ENCODE peak calls at places on chromosomes 3 and 15, in six cellular contexts. M, W, J, P, E and K are unnamed samples.

GRCh38 chr3:30308131-30308530 is 298.3 kb upstream of the TGFBR2 start:
- DNase-seq in M (no peak), J (no peak), W (no peak), P (no peak), E (no peak), K (no peak)

GRCh38 chr3:173552526-173552925 is 155.0 kb downstream of the NLGN1 start:
- DNase-seq in E (no peak), P (no peak), M (no peak), J (no peak), W (no peak), K (no peak)

GRCh38 chr3:155022896-155023295 is 57.2 kb upstream of the MME start:
- DNase-seq in M (no peak), J (no peak), W (no peak), P (no peak), E (no peak), K (no peak)

GRCh38 chr3:88230638-88231037 is 80.9 kb downstream of the C3orf38 start:
- DNase-seq in P (no peak), M (no peak), J (no peak), W (no peak), E (no peak), K (no peak)

GRCh38 chr3:182920515-182921084 is 59.7 kb downstream of the DCUN1D1 start:
- DNase-seq in M (peak), J (no peak), P (peak), W (no peak), E (no peak), K (no peak)

GRCh38 chr3:127224118-127224517 is 31.2 kb downstream of the PRR23E start:
- DNase-seq in J (no peak), W (no peak), P (no peak), M (no peak), E (no peak), K (no peak)

GRCh38 chr3:114213669-114214541 is 23.5 kb downstream of the ZNF80 start:
- DNase-seq in M (no peak), E (peak), J (no peak), P (no peak), W (no peak), K (no peak)

GRCh38 chr15:59190291-59190690 is 16.4 kb upstream of the LDHAL6B start:
- DNase-seq in W (no peak), E (no peak), M (no peak), J (no peak), P (no peak), K (no peak)

GRCh38 chr3:122560680-122561079 is 3.4 kb downstream of the PARP9 start:
- DNase-seq in M (peak), P (no peak), E (peak), W (peak), J (no peak), K (peak)

GRCh38 chr3:9897408-9898372 is 5.0 kb upstream of the IL17RE start:
- DNase-seq in P (no peak), M (peak), E (peak), W (peak), J (no peak), K (no peak)

DNA sequence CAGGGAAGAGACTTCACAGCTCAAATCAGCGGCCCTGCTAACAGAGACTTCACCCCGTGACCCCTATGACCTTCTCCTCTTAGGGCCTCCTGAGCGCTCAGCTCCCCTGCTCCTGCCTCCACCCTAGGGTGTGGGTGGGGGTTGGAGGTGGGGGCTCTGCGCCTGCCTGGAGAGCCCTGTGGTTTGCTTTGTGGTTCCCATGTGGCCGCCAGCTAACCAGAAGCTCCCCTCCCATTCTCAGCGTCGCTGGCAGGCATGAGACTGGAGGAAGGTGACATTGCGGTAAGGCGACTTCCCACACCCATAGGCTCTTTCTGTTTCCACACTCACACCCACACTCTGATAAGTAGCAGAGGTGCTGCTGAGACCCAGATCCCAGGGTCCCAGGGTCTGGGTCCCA is 27.6 kb downstream of the XYLB start:
- DNase-seq in W (no peak), M (peak), E (no peak), P (no peak), J (no peak), K (no peak)
- TF ChIP-seq TAF1 in W (no peak), M (no peak), E (no peak), P (no peak), J (no peak), K (no peak)

DNA sequence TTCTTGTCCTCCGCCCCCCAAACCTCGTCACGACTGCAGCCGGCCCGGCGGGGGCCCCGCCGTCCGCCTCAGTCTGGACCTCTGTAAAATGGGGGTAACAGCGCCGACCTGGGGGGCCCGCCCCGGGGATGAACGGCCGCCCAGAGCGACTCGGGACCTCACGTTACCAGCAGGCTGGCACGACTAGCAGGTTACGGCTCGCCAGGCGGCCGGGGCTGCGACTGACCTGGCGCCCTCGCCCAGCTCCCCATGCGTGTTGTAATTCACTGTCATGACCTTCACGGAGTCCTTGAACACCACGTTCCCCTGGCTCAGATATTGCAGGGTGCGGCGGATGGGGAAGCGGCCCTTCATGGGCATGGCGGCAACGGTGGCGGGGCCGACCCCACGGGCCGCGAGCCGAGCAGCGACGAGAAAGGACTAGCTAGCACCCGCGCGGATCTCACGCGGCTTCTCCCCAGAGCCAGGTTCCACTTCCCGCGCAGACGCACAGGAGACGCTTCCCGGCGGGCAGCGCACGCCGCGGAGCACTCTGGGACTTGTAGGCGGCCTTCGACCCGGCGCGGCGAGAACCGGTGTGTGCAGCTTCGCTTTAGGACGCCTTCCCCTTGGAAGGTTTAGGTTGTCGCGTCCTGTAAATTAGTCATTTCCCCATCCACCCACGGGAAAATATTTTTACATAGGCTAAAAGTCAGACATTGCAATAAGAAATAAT is at the start of gene MRPS25:
- DNase-seq in P (peak), M (peak), E (peak), W (peak), J (peak), K (peak)
- TF ChIP-seq POLR2A in P (peak), M (peak), E (peak), W (peak), J (peak), K (peak)

GRCh38 chr3:100877286-100877685 is 115.9 kb downstream of the ABI3BP start:
- DNase-seq in W (no peak), J (no peak), E (no peak), M (no peak), P (no peak), K (no peak)

GRCh38 chr3:100879445-100879844 is 113.8 kb downstream of the ABI3BP start:
- DNase-seq in M (no peak), E (no peak), J (no peak), P (no peak), W (no peak), K (no peak)

GRCh38 chr3:100880072-100880471 is 113.1 kb downstream of the ABI3BP start:
- DNase-seq in M (no peak), J (no peak), W (no peak), E (no peak), P (no peak), K (no peak)

GRCh38 chr3:100880845-100881244 is 112.4 kb downstream of the ABI3BP start:
- DNase-seq in W (no peak), E (no peak), P (no peak), M (no peak), J (no peak), K (no peak)

GRCh38 chr3:100882571-100882981 is 110.6 kb downstream of the ABI3BP start:
- DNase-seq in P (no peak), E (no peak), J (no peak), M (no peak), W (no peak), K (no peak)
- TF ChIP-seq POLR2AphosphoS5 in P (no peak), E (no peak), J (no peak), M (no peak), W (no peak), K (no peak)

DNA sequence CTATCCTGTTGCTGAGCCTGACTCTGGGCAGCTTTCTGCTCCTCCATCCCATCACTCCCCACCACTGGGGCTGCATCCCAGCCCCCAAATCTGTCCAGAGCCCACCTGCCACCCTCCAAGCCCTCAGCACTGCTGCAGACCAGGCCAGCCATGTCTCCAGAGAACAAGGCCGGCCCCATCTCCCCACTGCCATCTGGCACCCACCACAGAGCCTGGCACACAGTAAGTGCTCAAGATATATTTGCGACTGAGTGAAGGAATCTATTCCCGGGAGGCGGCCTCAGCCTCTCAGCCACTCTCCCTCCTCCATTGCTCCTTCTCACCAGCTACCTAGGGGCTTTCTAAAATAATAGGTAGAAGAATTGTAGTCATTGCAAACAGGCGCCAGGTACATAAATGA is 4.8 kb downstream of the PLXND1 start:
- DNase-seq in M (no peak), J (no peak), P (no peak), W (no peak), E (no peak), K (no peak)
- TF ChIP-seq TAF1 in M (no peak), J (no peak), P (no peak), W (no peak), E (no peak), K (no peak)

GRCh38 chr15:101429191-101429590 is 60.3 kb downstream of the PCSK6 start:
- DNase-seq in W (no peak), P (no peak), M (no peak), E (no peak), J (no peak), K (no peak)

GRCh38 chr15:101427606-101428487 is 61.7 kb downstream of the PCSK6 start:
- DNase-seq in M (no peak), W (no peak), J (no peak), P (peak), E (no peak), K (no peak)

GRCh38 chr15:101428758-101429157 is 60.7 kb downstream of the PCSK6 start:
- DNase-seq in J (no peak), M (no peak), W (no peak), E (no peak), P (peak), K (no peak)

GRCh38 chr15:101431301-101431700 is 58.2 kb downstream of the PCSK6 start:
- DNase-seq in P (peak), J (no peak), M (no peak), W (no peak), E (no peak), K (no peak)

GRCh38 chr15:101429646-101430045 is 59.9 kb downstream of the PCSK6 start:
- DNase-seq in E (no peak), M (no peak), W (no peak), P (peak), J (no peak), K (no peak)
- TF ChIP-seq POLR2A in E (no peak), M (no peak), W (no peak), P (no peak), J (no peak), K (no peak)

GRCh38 chr15:99674279-99674678 is 59.0 kb downstream of the LYSMD4 start:
- DNase-seq in W (no peak), M (no peak), J (no peak), P (no peak), E (no peak), K (no peak)

GRCh38 chr15:99673118-99673517 is 60.1 kb downstream of the LYSMD4 start:
- DNase-seq in J (no peak), W (no peak), E (no peak), M (no peak), P (no peak), K (no peak)

GRCh38 chr15:99671926-99672701 is 61.1 kb downstream of the LYSMD4 start:
- DNase-seq in E (no peak), W (no peak), J (no peak), P (no peak), M (no peak), K (no peak)

GRCh38 chr15:99668533-99669182 is 64.6 kb downstream of the LYSMD4 start:
- DNase-seq in M (no peak), W (peak), E (no peak), J (no peak), P (no peak), K (no peak)

GRCh38 chr15:99669250-99669649 is 64.0 kb downstream of the LYSMD4 start:
- DNase-seq in E (no peak), J (no peak), M (no peak), W (peak), P (no peak), K (no peak)
- TF ChIP-seq POLR2AphosphoS5 in E (no peak), J (no peak), M (no peak), W (no peak), P (no peak), K (no peak)

GRCh38 chr15:85869124-85869523 is 74.4 kb upstream of the KLHL25 start:
- DNase-seq in P (no peak), M (no peak), W (no peak), E (no peak), J (no peak), K (no peak)
- TF ChIP-seq TAF1 in P (no peak), M (no peak), W (no peak), E (no peak), J (no peak), K (no peak)

DNA sequence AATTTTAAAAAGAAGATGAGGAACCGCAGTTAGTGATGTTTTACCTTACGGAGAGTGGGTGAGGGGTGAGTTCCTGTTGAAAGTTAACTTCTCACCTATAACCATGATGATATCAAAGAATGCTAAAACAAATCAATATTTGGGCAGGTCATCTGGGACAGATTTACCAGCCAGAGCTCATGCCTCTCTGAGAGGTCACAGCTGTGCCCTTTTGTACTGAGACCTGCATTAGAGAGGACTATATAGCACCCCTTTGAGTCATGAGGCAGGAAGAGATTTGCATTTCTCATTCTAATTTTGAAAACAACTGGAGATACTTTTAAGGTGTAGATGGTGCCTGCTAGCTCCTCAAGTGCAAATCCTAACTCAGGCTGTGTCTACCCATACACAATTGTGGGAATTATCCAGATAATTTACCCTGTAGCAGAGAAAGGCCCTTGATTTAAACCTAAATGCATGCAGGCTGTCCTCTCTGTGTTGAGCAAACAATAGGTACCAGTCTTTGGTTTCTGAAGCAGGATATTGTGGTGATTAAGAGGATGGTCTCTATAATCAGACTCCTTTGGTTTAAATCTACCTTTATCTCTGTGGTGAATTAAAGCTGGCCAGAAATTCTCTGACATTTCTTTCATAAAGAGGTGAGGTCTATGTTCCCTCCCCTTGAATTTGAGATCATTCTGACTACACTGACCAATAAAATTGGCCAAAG is 5.8 kb upstream of the TM4SF4 start:
- DNase-seq in M (no peak), J (no peak), P (no peak), E (peak), W (peak), K (no peak)
- TF ChIP-seq POLR2A in M (no peak), J (no peak), P (no peak), E (no peak), W (no peak), K (no peak)

GRCh38 chr15:68471552-68471951 is 39.6 kb upstream of the ITGA11 start:
- DNase-seq in J (no peak), M (no peak), P (no peak), W (no peak), E (no peak), K (no peak)
- TF ChIP-seq POLR2AphosphoS5 in J (no peak), M (no peak), P (no peak), W (no peak), E (no peak), K (no peak)